ENCODE peak calls at places on chromosomes 7 and 10, in eight cellular contexts. B is IMR-90, Y is A549, A is esophagus squamous epithelium, H is Peyer's patch, T is HCT116, K is spleen, L is ovary. V is an unnamed sample.

GRCh38 chr10:60314306-60314940 is 75.3 kb downstream of the ANK3 start:
- DNase-seq in B (peak; percentile 83), Y (no peak), A (no peak), H (no peak), T (peak; percentile 39), K (no peak), L (no peak), V (no peak)

GRCh38 chr10:88840104-88840503 is 11.5 kb downstream of the ANKRD22 start:
- DNase-seq in B (no peak), Y (no peak), A (no peak), H (no peak), T (no peak), K (no peak), L (no peak), V (no peak)

GRCh38 chr7:104656467-104656866 is 328.1 kb downstream of the LHFPL3 start:
- DNase-seq in B (no peak), Y (no peak), A (no peak), H (no peak), T (no peak), K (no peak), L (no peak), V (no peak)

GRCh38 chr7:81457858-81458522 is 311.9 kb downstream of the HGF start:
- DNase-seq in B (peak; percentile 56), Y (peak; percentile 28), A (no peak), H (no peak), T (peak; percentile 13), K (no peak), L (no peak), V (no peak)

GRCh38 chr10:127398140-127398966 is 150.8 kb upstream of the NPS start:
- DNase-seq in B (peak; percentile 73), Y (no peak), A (no peak), H (no peak), T (no peak), K (no peak), L (no peak), V (no peak)

GRCh38 chr10:89550509-89550908 is 15.1 kb upstream of the SLC16A12 start:
- DNase-seq in B (peak; percentile 57), Y (no peak), A (no peak), H (no peak), T (no peak), K (no peak), L (no peak), V (no peak)

GRCh38 chr10:102120987-102121738 is 995 bp upstream of the LDB1 start:
- DNase-seq in B (peak; percentile 90), Y (no peak), A (no peak), H (peak; percentile 59), T (no peak), K (peak; percentile 84), L (peak; percentile 90), V (peak; percentile 96)

GRCh38 chr7:128841961-128842673 is 11.9 kb downstream of the FLNC start:
- DNase-seq in B (peak; percentile 69), Y (peak; percentile 59), A (no peak), H (peak; percentile 68), T (no peak), K (no peak), L (no peak), V (no peak)

GRCh38 chr7:140726304-140726703 is 29.8 kb downstream of the NDUFB2 start:
- DNase-seq in B (peak; percentile 23), Y (peak; percentile 18), A (no peak), H (no peak), T (peak; percentile 7), K (no peak), L (no peak), V (no peak)

GRCh38 chr10:114289096-114289436 is 50.0 kb downstream of the VWA2 start:
- DNase-seq in B (no peak), Y (no peak), A (no peak), H (no peak), T (no peak), K (peak; percentile 71), L (no peak), V (peak; percentile 58)

GRCh38 chr7:149729983-149730801 is 43.2 kb downstream of the ZNF467 start:
- DNase-seq in B (no peak), Y (no peak), A (no peak), H (peak; percentile 30), T (no peak), K (peak; percentile 64), L (no peak), V (peak; percentile 64)

GRCh38 chr10:89478085-89478738 is 57.2 kb downstream of the SLC16A12 start:
- DNase-seq in B (no peak), Y (no peak), A (no peak), H (no peak), T (no peak), K (no peak), L (no peak), V (no peak)

GRCh38 chr7:91852263-91852741 is 28.2 kb downstream of the MTERF1 start:
- DNase-seq in B (peak; percentile 12), Y (no peak), A (no peak), H (no peak), T (no peak), K (no peak), L (no peak), V (no peak)

GRCh38 chr10:43264324-43264986 is 2.4 kb downstream of the RASGEF1A start:
- DNase-seq in B (no peak), Y (no peak), A (no peak), H (no peak), T (no peak), K (no peak), L (peak; percentile 10), V (no peak)
- H3K4me3 ChIP-seq in B (no peak overlapping the region), Y (no peak overlapping the region), A (no peak overlapping the region), H (no peak overlapping the region), T (no peak overlapping the region), K (no peak overlapping the region), L (no peak overlapping the region), V (no peak overlapping the region)

GRCh38 chr10:3781458-3782098 is 3.4 kb downstream of the KLF6 start:
- DNase-seq in B (peak; percentile 55), Y (no peak), A (no peak), H (no peak), T (no peak), K (peak; percentile 93), L (peak; percentile 40), V (peak; percentile 81)

GRCh38 chr10:3783721-3784432 is 1.1 kb downstream of the KLF6 start:
- DNase-seq in B (peak; percentile 61), Y (no peak), A (no peak), H (peak; percentile 68), T (no peak), K (no peak), L (peak; percentile 72), V (peak; percentile 89)

GRCh38 chr10:3783313-3783689 is 1.7 kb downstream of the KLF6 start:
- DNase-seq in B (peak; percentile 86), Y (no peak), A (no peak), H (peak; percentile 73), T (no peak), K (peak; percentile 91), L (peak; percentile 70), V (peak; percentile 87)

GRCh38 chr10:3782099-3782455 is 2.9 kb downstream of the KLF6 start:
- DNase-seq in B (no peak), Y (no peak), A (no peak), H (no peak), T (no peak), K (no peak), L (no peak), V (no peak)

DNA sequence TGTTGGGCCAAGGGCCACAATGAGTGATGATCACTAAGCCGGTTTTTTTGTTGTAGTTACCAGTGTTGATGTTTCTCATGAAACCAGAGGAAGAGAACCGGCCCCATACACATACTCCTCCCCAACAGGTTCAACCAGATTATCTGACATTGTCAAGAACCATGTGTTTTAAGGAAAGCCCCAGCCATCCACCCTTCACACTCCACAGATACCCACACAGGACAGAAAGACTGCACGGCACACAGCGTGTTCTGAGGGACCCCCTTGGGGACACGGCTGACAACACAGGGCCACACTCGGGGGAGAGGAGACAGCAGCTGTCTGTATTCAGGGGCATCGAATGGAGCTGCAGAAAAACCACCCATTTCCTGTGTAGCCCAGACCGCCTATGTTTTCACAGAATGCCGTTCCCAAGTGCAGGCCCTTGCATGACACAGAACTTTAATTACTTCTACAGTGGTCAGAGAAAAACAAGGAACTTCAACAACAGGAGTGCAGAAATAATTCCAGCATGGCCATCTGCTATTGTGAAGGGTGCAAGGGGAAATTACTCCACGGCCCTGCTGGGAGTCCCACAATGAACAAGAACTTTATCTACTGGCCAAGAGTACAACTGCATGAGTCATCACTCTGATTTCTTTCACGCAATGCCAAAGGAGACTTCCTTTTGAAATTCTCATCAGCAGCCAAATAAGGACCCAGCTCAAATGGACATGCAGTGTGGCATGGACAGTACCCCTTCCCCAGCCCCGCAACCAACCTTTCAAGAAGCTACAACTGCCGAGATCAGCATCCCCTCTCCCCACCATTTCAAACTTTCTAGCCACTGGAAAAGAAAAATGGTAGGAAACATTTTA is 2.3 kb downstream of the KLF6 start:
- DNase-seq in B (peak; percentile 96), Y (no peak), A (peak; percentile 19), H (peak; percentile 65), T (no peak), K (peak; percentile 89), L (peak; percentile 50), V (peak; percentile 91)
- H3K4me1 ChIP-seq in B (peaks cover 30% of the 10 kb centered on the region), Y (peaks cover 53% of the 10 kb centered on the region), A (peaks cover 35% of the 10 kb centered on the region), H (peaks cover 6% of the 10 kb centered on the region), T (peaks cover 78% of the 10 kb centered on the region), K (peaks cover 61% of the 10 kb centered on the region), L (peaks cover 23% of the 10 kb centered on the region), V (peaks cover 42% of the 10 kb centered on the region)

DNA sequence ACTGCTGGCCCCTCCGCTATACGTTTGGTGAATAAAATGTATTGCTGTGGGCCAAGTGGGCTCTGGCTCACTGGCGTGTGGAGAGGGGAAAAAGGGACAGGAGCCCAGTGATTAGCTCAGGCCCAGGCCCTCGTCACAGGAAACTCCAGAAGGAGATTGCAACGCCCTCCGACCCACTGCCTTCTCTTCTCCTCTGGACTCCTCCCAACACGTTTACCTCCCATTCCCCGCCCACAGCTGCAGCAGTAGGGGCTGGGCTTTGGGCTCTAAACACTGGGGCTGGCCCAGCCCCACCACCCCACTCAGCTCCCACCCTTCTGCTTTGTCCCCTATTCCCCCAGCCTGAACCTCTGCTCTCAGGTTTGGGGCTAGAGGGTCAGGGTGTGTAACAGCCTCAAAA is 173.9 kb downstream of the NEURL1 start:
- DNase-seq in B (peak; percentile 68), Y (no peak), A (no peak), H (no peak), T (no peak), K (no peak), L (peak; percentile 71), V (no peak)
- TF ChIP-seq POLR2A in B (peak; percentile 19), Y (no peak), A (no peak), H (no peak), T (no peak), K (no peak), L (no peak), V (no peak)

GRCh38 chr10:16788778-16789177 is 28.4 kb downstream of the RSU1 start:
- DNase-seq in B (no peak), Y (no peak), A (no peak), H (no peak), T (no peak), K (no peak), L (no peak), V (no peak)

GRCh38 chr10:16789266-16789665 is 28.0 kb downstream of the RSU1 start:
- DNase-seq in B (no peak), Y (no peak), A (no peak), H (no peak), T (no peak), K (no peak), L (no peak), V (no peak)

GRCh38 chr10:16787361-16787791 is 29.8 kb downstream of the RSU1 start:
- DNase-seq in B (no peak), Y (no peak), A (no peak), H (no peak), T (no peak), K (no peak), L (no peak), V (no peak)

GRCh38 chr10:16788125-16788524 is 29.1 kb downstream of the RSU1 start:
- DNase-seq in B (no peak), Y (no peak), A (no peak), H (no peak), T (no peak), K (no peak), L (no peak), V (no peak)

GRCh38 chr10:16789765-16790164 is 27.5 kb downstream of the RSU1 start:
- DNase-seq in B (no peak), Y (no peak), A (no peak), H (no peak), T (no peak), K (no peak), L (no peak), V (no peak)
- H3K4me3 ChIP-seq in B (no peak overlapping the region), Y (no peak overlapping the region), A (no peak overlapping the region), H (no peak overlapping the region), T (no peak overlapping the region), K (no peak overlapping the region), L (no peak overlapping the region), V (no peak overlapping the region)